ENCODE peak calls at places on chromosomes 12 and 14, in four cellular contexts. One of them, this sample, is unnamed.

GRCh38 chr14:90191154-90191553 is 65.2 kb upstream of the PSMC1 start:
- DNase-seq in HepG2: no peak
- DNase-seq in K562: no peak
- DNase-seq in HCT116: no peak
- DNase-seq in this sample: no peak

GRCh38 chr12:75816892-75817291 is 214.7 kb downstream of the PHLDA1 start:
- DNase-seq in HepG2: no peak
- DNase-seq in K562: peak; percentile 10
- DNase-seq in HCT116: peak; percentile 58
- DNase-seq in this sample: no peak

GRCh38 chr12:41532072-41532471 is 344.0 kb downstream of the PDZRN4 start:
- DNase-seq in HepG2: no peak
- DNase-seq in K562: no peak
- DNase-seq in HCT116: no peak
- DNase-seq in this sample: no peak

GRCh38 chr14:51293149-51293925 is 53.3 kb downstream of the TMX1 start:
- DNase-seq in HepG2: no peak
- DNase-seq in K562: no peak
- DNase-seq in HCT116: no peak
- DNase-seq in this sample: no peak

GRCh38 chr14:72664651-72665050 is 229.2 kb downstream of the DPF3 start:
- DNase-seq in HepG2: no peak
- DNase-seq in K562: no peak
- DNase-seq in HCT116: no peak
- DNase-seq in this sample: no peak

GRCh38 chr14:35393826-35394225 is 10.7 kb downstream of the NFKBIA start:
- DNase-seq in HepG2: no peak
- DNase-seq in K562: no peak
- DNase-seq in HCT116: no peak
- DNase-seq in this sample: no peak

GRCh38 chr14:75753696-75754095 is 92.7 kb downstream of the TTLL5 start:
- DNase-seq in HepG2: no peak
- DNase-seq in K562: no peak
- DNase-seq in HCT116: no peak
- DNase-seq in this sample: no peak

GRCh38 chr14:72463291-72463866 is 430.5 kb downstream of the DPF3 start:
- DNase-seq in HepG2: no peak
- DNase-seq in K562: no peak
- DNase-seq in HCT116: peak; percentile 73
- DNase-seq in this sample: no peak

GRCh38 chr12:52946797-52947547 is 1.9 kb upstream of the KRT18 start:
- DNase-seq in HepG2: peak; percentile 84
- DNase-seq in K562: no peak
- DNase-seq in HCT116: no peak
- DNase-seq in this sample: no peak

GRCh38 chr12:21764063-21764462 is 10.4 kb downstream of the KCNJ8 start:
- DNase-seq in HepG2: no peak
- DNase-seq in K562: no peak
- DNase-seq in HCT116: no peak
- DNase-seq in this sample: no peak

DNA sequence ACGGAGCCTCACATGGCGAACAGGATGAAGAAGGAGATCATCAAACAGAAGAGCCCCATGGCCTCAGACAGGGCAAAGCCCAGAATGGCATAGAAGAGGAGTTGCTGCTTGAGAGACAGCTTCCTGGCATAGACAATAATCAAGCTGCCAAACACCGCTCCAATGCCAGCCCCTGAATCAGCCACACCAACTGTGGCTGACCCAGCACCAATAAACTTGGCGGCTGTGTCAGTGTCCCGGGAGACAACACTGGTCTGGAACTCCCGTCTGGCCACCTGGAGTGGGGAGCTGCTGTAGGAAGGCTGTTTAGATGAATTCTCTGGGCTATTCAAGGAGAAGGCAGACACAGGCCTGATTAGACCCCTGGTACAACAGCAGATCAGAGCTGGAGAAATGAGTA is 100.1 kb downstream of the HEATR5A start:
- DNase-seq in HepG2: no peak
- DNase-seq in K562: no peak
- DNase-seq in HCT116: no peak
- DNase-seq in this sample: no peak
- TF ChIP-seq TCF7L2 in HepG2: no peak
- TF ChIP-seq TCF7L2 in K562: no peak
- TF ChIP-seq TCF7L2 in HCT116: no peak
- TF ChIP-seq TCF7L2 in this sample: no peak

GRCh38 chr14:55138091-55138490 is 9.0 kb downstream of the LGALS3 start:
- DNase-seq in HepG2: no peak
- DNase-seq in K562: no peak
- DNase-seq in HCT116: no peak
- DNase-seq in this sample: no peak
- TF ChIP-seq CTCF in HepG2: peak; percentile 29
- TF ChIP-seq CTCF in K562: peak; percentile 34
- TF ChIP-seq CTCF in HCT116: no peak
- TF ChIP-seq CTCF in this sample: peak; percentile 38

GRCh38 chr12:102029148-102029547 is 32.6 kb downstream of the WASHC3 start:
- DNase-seq in HepG2: no peak
- DNase-seq in K562: no peak
- DNase-seq in HCT116: no peak
- DNase-seq in this sample: no peak
- H3K27me3 ChIP-seq in HepG2: no peaks in the 10 kb centered on the region
- H3K27me3 ChIP-seq in K562: no peaks in the 10 kb centered on the region
- H3K27me3 ChIP-seq in HCT116: no peaks in the 10 kb centered on the region
- H3K27me3 ChIP-seq in this sample: no peaks in the 10 kb centered on the region

DNA sequence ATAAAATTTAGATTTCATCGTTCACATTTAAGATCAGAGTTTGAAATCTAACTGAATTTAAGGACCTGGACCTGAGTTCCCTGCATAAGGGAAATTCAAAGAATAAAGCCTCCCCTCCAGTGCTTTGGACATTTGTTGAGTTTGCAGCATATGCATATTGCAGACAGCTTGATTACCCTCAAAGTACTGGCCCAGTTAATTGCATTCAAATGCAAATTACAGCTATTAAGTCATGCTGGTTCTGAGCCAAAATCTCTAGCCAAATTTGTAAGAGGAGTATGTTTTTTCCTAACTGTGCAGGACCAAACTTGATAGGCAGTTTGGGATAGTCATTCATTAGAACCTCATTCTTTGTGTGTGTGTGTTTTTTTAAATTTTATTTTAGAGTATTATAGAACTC is 9.1 kb upstream of the KIF21A start:
- DNase-seq in HepG2: no peak
- DNase-seq in K562: no peak
- DNase-seq in HCT116: no peak
- DNase-seq in this sample: no peak
- TF ChIP-seq TCF7L2 in HepG2: no peak
- TF ChIP-seq TCF7L2 in K562: no peak
- TF ChIP-seq TCF7L2 in HCT116: no peak
- TF ChIP-seq TCF7L2 in this sample: no peak

GRCh38 chr14:106530423-106531107 is 1004.2 kb downstream of the TMEM121 start:
- DNase-seq in HepG2: peak; percentile 5
- DNase-seq in K562: peak; percentile 47
- DNase-seq in HCT116: no peak
- DNase-seq in this sample: peak; percentile 30
- TF ChIP-seq CTCF in HepG2: no peak
- TF ChIP-seq CTCF in K562: peak; percentile 99
- TF ChIP-seq CTCF in HCT116: peak; percentile 13
- TF ChIP-seq CTCF in this sample: peak; percentile 18

DNA sequence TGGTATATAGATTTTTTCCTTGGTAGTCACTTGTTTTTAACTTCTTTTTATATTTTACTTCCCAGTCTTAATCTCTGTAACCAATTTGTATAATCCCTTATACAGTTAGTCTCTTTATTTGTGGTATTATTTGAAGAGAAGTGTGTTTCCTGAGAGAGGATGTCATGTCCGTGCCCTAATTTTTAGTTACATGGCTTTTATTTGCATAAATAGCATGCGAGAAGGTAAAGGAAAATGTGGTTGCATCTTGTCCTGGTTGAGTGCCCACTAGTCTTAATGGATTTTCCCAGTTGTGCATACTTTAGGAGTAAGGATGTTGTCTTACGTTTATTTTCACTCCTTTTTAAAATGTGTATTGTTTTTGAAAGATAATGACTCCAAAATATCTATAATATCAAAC is 27.5 kb downstream of the RAP1B start:
- DNase-seq in HepG2: no peak
- DNase-seq in K562: no peak
- DNase-seq in HCT116: no peak
- DNase-seq in this sample: no peak
- H3K27me3 ChIP-seq in HepG2: no peaks in the 10 kb centered on the region
- H3K27me3 ChIP-seq in K562: no peaks in the 10 kb centered on the region
- H3K27me3 ChIP-seq in HCT116: no peaks in the 10 kb centered on the region
- H3K27me3 ChIP-seq in this sample: no peaks in the 10 kb centered on the region

GRCh38 chr12:109387425-109388166 is 39.9 kb downstream of the MYO1H start:
- DNase-seq in HepG2: peak; percentile 73
- DNase-seq in K562: peak; percentile 63
- DNase-seq in HCT116: peak; percentile 44
- DNase-seq in this sample: no peak
- TF ChIP-seq TCF7L2 in HepG2: no peak
- TF ChIP-seq TCF7L2 in K562: no peak
- TF ChIP-seq TCF7L2 in HCT116: no peak
- TF ChIP-seq TCF7L2 in this sample: no peak

GRCh38 chr12:114003286-114003685 is 37.2 kb upstream of the RBM19 start:
- DNase-seq in HepG2: no peak
- DNase-seq in K562: no peak
- DNase-seq in HCT116: no peak
- DNase-seq in this sample: no peak

GRCh38 chr12:114001731-114002340 is 35.7 kb upstream of the RBM19 start:
- DNase-seq in HepG2: no peak
- DNase-seq in K562: no peak
- DNase-seq in HCT116: no peak
- DNase-seq in this sample: no peak

GRCh38 chr12:114004402-114004801 is 38.3 kb upstream of the RBM19 start:
- DNase-seq in HepG2: no peak
- DNase-seq in K562: no peak
- DNase-seq in HCT116: no peak
- DNase-seq in this sample: no peak

GRCh38 chr12:114011711-114012110 is 45.6 kb upstream of the RBM19 start:
- DNase-seq in HepG2: no peak
- DNase-seq in K562: no peak
- DNase-seq in HCT116: no peak
- DNase-seq in this sample: no peak

GRCh38 chr12:114006482-114007425 is 40.6 kb upstream of the RBM19 start:
- DNase-seq in HepG2: no peak
- DNase-seq in K562: no peak
- DNase-seq in HCT116: no peak
- DNase-seq in this sample: no peak
- TF ChIP-seq CTCF in HepG2: no peak
- TF ChIP-seq CTCF in K562: no peak
- TF ChIP-seq CTCF in HCT116: no peak
- TF ChIP-seq CTCF in this sample: no peak

DNA sequence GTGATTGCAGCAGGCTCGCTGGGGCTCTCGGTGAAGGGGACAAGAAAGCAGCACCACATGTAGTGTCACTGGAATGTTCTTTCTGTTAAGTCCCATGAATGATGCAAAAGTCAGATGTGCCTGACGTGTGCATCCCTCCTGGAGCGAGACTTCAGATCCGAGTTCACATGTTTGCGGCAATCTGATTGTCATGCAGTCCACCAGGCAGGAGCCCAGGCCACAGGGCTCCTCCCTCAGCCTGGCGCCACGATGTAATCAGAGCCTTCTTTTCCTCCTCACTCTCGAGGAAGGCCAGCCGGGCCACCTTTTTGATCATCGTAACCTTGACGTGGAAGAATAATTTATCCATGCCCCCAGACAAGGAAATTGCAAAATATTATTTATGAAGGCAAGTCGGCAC is 214.7 kb downstream of the PHETA1 start:
- DNase-seq in HepG2: no peak
- DNase-seq in K562: no peak
- DNase-seq in HCT116: no peak
- DNase-seq in this sample: no peak
- H3K27me3 ChIP-seq in HepG2: peaks cover 32% of the 10 kb centered on the region
- H3K27me3 ChIP-seq in K562: peaks cover 27% of the 10 kb centered on the region
- H3K27me3 ChIP-seq in HCT116: no peaks in the 10 kb centered on the region
- H3K27me3 ChIP-seq in this sample: peaks cover 5% of the 10 kb centered on the region